ENCODE peak calls at places on chromosomes 6 and 20, in eight cellular contexts. B is NB4; P is fibroblast of the conjunctiva; Z is activated gamma-delta T cell treated with anti-CD3 and anti-CD28 coated beads, Interleukin-2, amount 50 U/mL, for 16 hours; N is heart right ventricle; X is tibial nerve; O is stimulated activated naive CD8-positive, alpha-beta T cell treated with anti-CD3 and anti-CD28 coated beads, Interleukin-15, Interleukin-2, amounts not matched to agents 100 U/mL and 50 U/mL, for 24 hours; K is IMR-90. I is an unnamed sample.

GRCh38 chr6:44668391-44668930 is 281.0 kb downstream of the CDC5L start:
- DNase-seq in B (no peak), P (no peak), Z (no peak), N (no peak), X (no peak), O (no peak), K (no peak), I (no peak)

GRCh38 chr6:108167449-108167903 is 1.7 kb downstream of the NR2E1 start:
- DNase-seq in B (no peak), P (no peak), Z (no peak), N (no peak), X (no peak), O (no peak), K (no peak), I (no peak)

GRCh38 chr6:166078294-166078693 is 89.4 kb downstream of the TBXT start:
- DNase-seq in B (no peak), P (peak), Z (no peak), N (no peak), X (no peak), O (no peak), K (peak), I (no peak)

GRCh38 chr20:6006603-6006949 is 47.3 kb downstream of the LRRN4 start:
- DNase-seq in B (no peak), P (no peak), Z (no peak), N (peak), X (no peak), O (no peak), K (no peak), I (no peak)

GRCh38 chr6:56758553-56758952 is 115.9 kb upstream of the DST start:
- DNase-seq in B (no peak), P (no peak), Z (no peak), N (no peak), X (no peak), O (no peak), K (no peak), I (no peak)

GRCh38 chr20:52291109-52291508 is 99.5 kb upstream of the ZFP64 start:
- DNase-seq in B (no peak), P (no peak), Z (no peak), N (no peak), X (no peak), O (no peak), K (no peak), I (no peak)

GRCh38 chr6:111204881-111205280 is 117.6 kb downstream of the SLC16A10 start:
- DNase-seq in B (no peak), P (no peak), Z (no peak), N (no peak), X (no peak), O (no peak), K (no peak), I (no peak)

GRCh38 chr6:130625825-130626500 is 201.2 kb upstream of the SMLR1 start:
- DNase-seq in B (no peak), P (peak), Z (no peak), N (no peak), X (no peak), O (peak), K (peak), I (no peak)

GRCh38 chr20:45538209-45538798 is 978 bp downstream of the WFDC6 start:
- DNase-seq in B (no peak), P (no peak), Z (no peak), N (no peak), X (no peak), O (no peak), K (no peak), I (no peak)

GRCh38 chr20:49185071-49185757 is 2.9 kb downstream of the STAU1 start:
- DNase-seq in B (no peak), P (no peak), Z (no peak), N (no peak), X (no peak), O (no peak), K (no peak), I (no peak)

GRCh38 chr6:10451828-10452509 is 37.1 kb upstream of the TFAP2A start:
- DNase-seq in B (peak), P (peak), Z (no peak), N (no peak), X (no peak), O (no peak), K (peak), I (no peak)

GRCh38 chr6:167450631-167451030 is 125.7 kb downstream of the TTLL2 start:
- DNase-seq in B (no peak), P (no peak), Z (no peak), N (no peak), X (no peak), O (no peak), K (no peak), I (no peak)

GRCh38 chr6:56432194-56432593 is 184.8 kb upstream of the COL21A1 start:
- DNase-seq in B (no peak), P (no peak), Z (no peak), N (no peak), X (no peak), O (no peak), K (no peak), I (no peak)

GRCh38 chr20:53827292-53827995 is 233.8 kb upstream of the ZNF217 start:
- DNase-seq in B (no peak), P (no peak), Z (no peak), N (no peak), X (no peak), O (no peak), K (no peak), I (no peak)

GRCh38 chr6:26372308-26373144 is 7.5 kb downstream of the BTN3A2 start:
- DNase-seq in B (no peak), P (no peak), Z (no peak), N (no peak), X (no peak), O (no peak), K (no peak), I (no peak)

GRCh38 chr20:34644345-34644744 is 32.5 kb downstream of the PIGU start:
- DNase-seq in B (no peak), P (no peak), Z (no peak), N (no peak), X (no peak), O (no peak), K (no peak), I (no peak)

GRCh38 chr20:32189691-32190607 is 17.6 kb downstream of the PLAGL2 start:
- DNase-seq in B (no peak), P (no peak), Z (no peak), N (peak), X (no peak), O (peak), K (peak), I (peak)

GRCh38 chr6:110880651-110881050 is 6.1 kb downstream of the AMD1 start:
- DNase-seq in B (no peak), P (no peak), Z (no peak), N (no peak), X (no peak), O (no peak), K (no peak), I (no peak)

GRCh38 chr20:10982692-10983091 is 308.9 kb upstream of the JAG1 start:
- DNase-seq in B (no peak), P (no peak), Z (no peak), N (peak), X (peak), O (no peak), K (peak), I (no peak)

GRCh38 chr6:157537518-157537917 is 156.5 kb downstream of the ZDHHC14 start:
- DNase-seq in B (no peak), P (no peak), Z (no peak), N (no peak), X (no peak), O (no peak), K (peak), I (no peak)

GRCh38 chr6:34047913-34048867 is 97.7 kb downstream of the GRM4 start:
- DNase-seq in B (no peak), P (no peak), Z (no peak), N (no peak), X (no peak), O (no peak), K (no peak), I (no peak)

GRCh38 chr6:21348462-21349195 is 244.9 kb upstream of the SOX4 start:
- DNase-seq in B (no peak), P (no peak), Z (no peak), N (peak), X (no peak), O (no peak), K (peak), I (no peak)

GRCh38 chr6:17565399-17565798 is 34.7 kb upstream of the FAM8A1 start:
- DNase-seq in B (no peak), P (no peak), Z (no peak), N (no peak), X (no peak), O (no peak), K (no peak), I (no peak)

GRCh38 chr20:44702776-44703175 is 12.4 kb upstream of the CCN5 start:
- DNase-seq in B (peak), P (peak), Z (no peak), N (peak), X (peak), O (no peak), K (peak), I (peak)

GRCh38 chr6:44495036-44495901 is 107.8 kb downstream of the CDC5L start:
- DNase-seq in B (no peak), P (no peak), Z (no peak), N (no peak), X (no peak), O (no peak), K (no peak), I (no peak)

GRCh38 chr6:20474756-20475542 is 59.3 kb upstream of the CDKAL1 start:
- DNase-seq in B (no peak), P (no peak), Z (no peak), N (no peak), X (no peak), O (no peak), K (no peak), I (no peak)

GRCh38 chr6:26330835-26331808 is 33.9 kb upstream of the BTN3A2 start:
- DNase-seq in B (peak), P (no peak), Z (no peak), N (no peak), X (no peak), O (peak), K (peak), I (no peak)

GRCh38 chr20:57030611-57031600 is 235.5 kb downstream of the BMP7 start:
- DNase-seq in B (no peak), P (no peak), Z (no peak), N (no peak), X (no peak), O (no peak), K (peak), I (no peak)

GRCh38 chr6:121651420-121651819 is 216.0 kb downstream of the GJA1 start:
- DNase-seq in B (peak), P (no peak), Z (no peak), N (peak), X (no peak), O (no peak), K (peak), I (no peak)